ENCODE peak calls at places on chromosomes 1 and 21, in six cellular contexts. E is heart left ventricle, Q is A549, X is transverse colon, V is HCT116, F is ovary. N is an unnamed sample.

GRCh38 chr1:6418668-6419396 is 887 bp downstream of the HES2 start:
- DNase-seq in E (no peak), Q (no peak), X (peak), V (no peak), F (no peak), N (no peak)

GRCh38 chr1:147496571-147496970 is 44.7 kb upstream of the BCL9 start:
- DNase-seq in E (peak), Q (peak), X (peak), V (peak), F (peak), N (no peak)

GRCh38 chr1:119006406-119007279 is 18.5 kb upstream of the TBX15 start:
- DNase-seq in E (no peak), Q (no peak), X (no peak), V (no peak), F (no peak), N (peak)

GRCh38 chr1:226475112-226475511 is 67.2 kb upstream of the PARP1 start:
- DNase-seq in E (no peak), Q (no peak), X (no peak), V (no peak), F (no peak), N (no peak)

GRCh38 chr1:27372022-27372807 is 2.4 kb downstream of the FCN3 start:
- DNase-seq in E (no peak), Q (no peak), X (no peak), V (no peak), F (no peak), N (no peak)

GRCh38 chr1:5402618-5403017 is 589.6 kb downstream of the NPHP4 start:
- DNase-seq in E (no peak), Q (no peak), X (no peak), V (no peak), F (no peak), N (no peak)

GRCh38 chr21:44865561-44866280 is 7.8 kb downstream of the PTTG1IP start:
- DNase-seq in E (no peak), Q (no peak), X (no peak), V (no peak), F (no peak), N (no peak)

GRCh38 chr1:49351744-49352143 is 575.1 kb upstream of the BEND5 start:
- DNase-seq in E (no peak), Q (no peak), X (no peak), V (no peak), F (no peak), N (no peak)

GRCh38 chr21:38859852-38860251 is 54.1 kb downstream of the ETS2 start:
- DNase-seq in E (no peak), Q (no peak), X (no peak), V (no peak), F (no peak), N (no peak)

GRCh38 chr21:34141373-34141772 is 68.0 kb downstream of the MRPS6 start:
- DNase-seq in E (no peak), Q (no peak), X (no peak), V (no peak), F (no peak), N (no peak)

GRCh38 chr1:67970088-67970487 is 80.3 kb downstream of the DIRAS3 start:
- DNase-seq in E (no peak), Q (no peak), X (no peak), V (peak), F (no peak), N (no peak)

GRCh38 chr1:99566290-99567021 is 79.5 kb upstream of the PALMD start:
- DNase-seq in E (no peak), Q (no peak), X (no peak), V (no peak), F (no peak), N (no peak)

GRCh38 chr1:87134061-87134460 is 194.6 kb upstream of the LMO4 start:
- DNase-seq in E (no peak), Q (no peak), X (no peak), V (no peak), F (no peak), N (no peak)

GRCh38 chr1:25523512-25523911 is 19.9 kb upstream of the LDLRAP1 start:
- DNase-seq in E (no peak), Q (no peak), X (no peak), V (no peak), F (no peak), N (no peak)

GRCh38 chr1:175976865-175977642 is 230.0 kb downstream of the COP1 start:
- DNase-seq in E (no peak), Q (no peak), X (no peak), V (no peak), F (no peak), N (no peak)

GRCh38 chr21:33231526-33231925 is 1.8 kb downstream of the IFNAR2 start:
- DNase-seq in E (no peak), Q (no peak), X (no peak), V (no peak), F (no peak), N (no peak)

GRCh38 chr1:235075121-235075954 is 53.3 kb downstream of the TOMM20 start:
- DNase-seq in E (peak), Q (peak), X (peak), V (no peak), F (peak), N (peak)

GRCh38 chr1:46522969-46523320 is 28.5 kb downstream of the KNCN start:
- DNase-seq in E (no peak), Q (no peak), X (no peak), V (no peak), F (no peak), N (no peak)
- TF ChIP-seq POLR2A in E (no peak), Q (no peak), X (no peak), V (no peak), F (no peak), N (no peak)

GRCh38 chr1:237386362-237387143 is 344.6 kb downstream of the RYR2 start:
- DNase-seq in E (no peak), Q (peak), X (no peak), V (peak), F (no peak), N (no peak)
- TF ChIP-seq CTCF in E (peak), Q (peak), X (peak), V (peak), F (peak), N (no peak)

GRCh38 chr1:228098323-228098931 is 4.7 kb downstream of the C1orf35 start:
- DNase-seq in E (no peak), Q (no peak), X (no peak), V (no peak), F (no peak), N (peak)
- TF ChIP-seq POLR2A in E (no peak), Q (no peak), X (no peak), V (no peak), F (no peak), N (no peak)

GRCh38 chr1:151475175-151475574 is 15.9 kb upstream of the POGZ start:
- DNase-seq in E (no peak), Q (no peak), X (no peak), V (no peak), F (no peak), N (no peak)
- TF ChIP-seq CTCF in E (no peak), Q (no peak), X (no peak), V (no peak), F (no peak), N (no peak)

DNA sequence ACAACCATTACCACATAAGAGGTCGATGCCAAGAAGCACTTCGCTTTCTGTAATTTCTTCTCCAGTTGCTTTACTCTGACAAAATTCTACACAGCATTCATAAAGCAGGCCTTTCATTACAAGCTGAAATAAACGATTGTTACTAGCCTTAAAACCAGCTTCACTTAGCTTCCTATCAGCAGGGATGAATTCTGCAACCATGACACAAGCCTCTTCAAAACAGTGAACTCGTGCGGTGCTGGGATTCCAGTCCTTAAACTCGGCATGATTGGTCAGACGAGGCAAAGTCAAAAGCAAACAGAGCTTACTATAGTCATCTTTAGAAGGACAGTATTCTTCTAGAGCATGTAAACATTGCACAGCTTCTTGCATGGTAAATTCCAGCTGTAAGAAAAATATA is 30.6 kb downstream of the WDR47 start:
- DNase-seq in E (no peak), Q (no peak), X (no peak), V (no peak), F (no peak), N (no peak)
- TF ChIP-seq POLR2A in E (no peak), Q (no peak), X (no peak), V (no peak), F (no peak), N (no peak)

DNA sequence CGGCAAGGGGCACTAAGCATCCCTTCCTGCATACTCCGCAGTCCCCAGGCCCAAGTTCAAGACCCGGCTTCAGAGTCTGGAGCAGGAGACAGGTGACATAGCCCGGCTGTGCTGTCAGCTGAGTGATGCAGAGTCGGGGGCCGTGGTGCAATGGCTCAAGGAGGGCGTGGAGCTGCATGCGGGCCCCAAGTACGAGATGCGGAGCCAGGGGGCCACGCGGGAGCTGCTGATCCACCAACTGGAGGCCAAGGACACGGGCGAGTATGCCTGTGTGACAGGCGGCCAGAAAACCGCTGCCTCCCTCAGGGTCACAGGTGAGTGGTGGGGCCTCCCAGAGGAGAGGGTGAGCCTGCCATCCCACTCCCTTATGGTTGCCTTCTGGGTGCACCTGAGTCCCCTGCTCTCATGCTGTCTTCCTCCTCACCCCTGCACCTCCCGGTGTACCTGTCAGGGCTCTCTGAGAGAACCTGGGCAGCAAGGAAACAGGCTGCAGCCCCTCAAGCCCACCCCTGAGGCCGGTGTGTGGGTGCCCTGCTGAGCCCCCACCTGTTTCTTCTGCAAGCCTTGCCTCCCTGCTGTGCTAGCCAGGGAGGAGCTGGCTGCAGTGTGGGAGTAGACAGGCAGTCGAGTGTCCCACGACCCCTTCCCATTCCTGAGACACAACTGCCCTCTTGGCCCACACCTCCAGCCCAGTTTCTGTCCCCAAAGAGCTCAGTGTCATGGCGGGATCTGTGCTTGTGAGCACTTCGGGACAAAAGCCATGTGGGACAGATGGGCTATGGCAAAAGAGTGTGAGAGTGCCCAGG is 99.2 kb downstream of the TRIM11 start:
- DNase-seq in E (no peak), Q (no peak), X (no peak), V (no peak), F (peak), N (peak)
- TF ChIP-seq CTCF in E (no peak), Q (no peak), X (no peak), V (no peak), F (no peak), N (no peak)

GRCh38 chr1:43366601-43367025 is 1.2 kb downstream of the ELOVL1 start:
- DNase-seq in E (no peak), Q (no peak), X (no peak), V (no peak), F (no peak), N (no peak)

GRCh38 chr1:43367026-43367903 is 546 bp downstream of the ELOVL1 start:
- DNase-seq in E (no peak), Q (peak), X (peak), V (peak), F (peak), N (no peak)

GRCh38 chr1:43368646-43369020 is 822 bp upstream of the ELOVL1 start:
- DNase-seq in E (no peak), Q (no peak), X (no peak), V (no peak), F (no peak), N (no peak)

GRCh38 chr1:43366179-43366578 is 1.6 kb downstream of the ELOVL1 start:
- DNase-seq in E (no peak), Q (no peak), X (peak), V (no peak), F (no peak), N (peak)

DNA sequence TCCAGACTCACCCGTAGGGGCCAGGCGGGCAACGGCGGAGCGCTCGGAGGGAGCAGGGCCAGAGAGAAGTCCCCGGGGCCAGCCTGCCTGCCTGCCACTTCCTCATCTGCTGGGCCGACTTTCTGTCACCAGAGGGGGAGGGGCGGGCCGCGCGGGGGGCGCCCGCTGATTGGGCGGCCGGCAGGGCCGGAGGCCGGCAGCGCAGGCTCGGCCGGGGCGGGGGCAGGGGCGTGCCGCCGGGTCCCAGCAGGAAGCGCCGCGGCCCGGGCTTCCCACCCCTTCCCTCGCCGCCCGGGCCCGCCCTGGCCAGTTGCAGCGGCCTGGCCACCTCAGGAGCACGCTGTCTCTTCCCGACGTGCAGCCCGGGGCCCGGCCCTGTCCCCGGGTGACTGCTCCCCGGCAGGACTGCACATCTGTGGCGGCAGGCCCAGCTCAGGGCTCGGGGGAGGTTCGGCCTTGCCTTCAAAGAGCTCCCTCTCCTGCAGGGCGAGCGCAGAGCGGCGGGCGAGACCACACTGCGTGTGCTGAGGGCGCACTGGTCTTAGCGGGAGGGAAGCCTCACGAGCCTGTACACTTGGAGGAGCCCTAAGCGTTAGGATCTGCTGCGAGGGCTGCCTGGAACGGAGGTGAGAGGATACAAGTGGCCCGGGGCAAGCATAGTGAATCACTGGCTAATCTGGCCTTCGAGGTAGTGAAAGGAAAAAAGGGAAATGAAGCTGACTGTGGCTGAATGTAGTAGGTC is at the start of gene ELOVL1:
- DNase-seq in E (peak), Q (peak), X (peak), V (peak), F (peak), N (peak)
- TF ChIP-seq POLR2A in E (peak), Q (peak), X (peak), V (peak), F (peak), N (no peak)